ENCODE peak calls at places on chromosome 13, in four cellular contexts. M is neural progenitor cell, K is heart right ventricle, L is Peyer's patch. V is an unnamed sample. For H3K4me1, the result is how much of the 10 kb centered on the place peaks cover.

GRCh38 chr13:50995870-50996269 is 86.3 kb downstream of the RNASEH2B start:
- DNase-seq in M (no peak), K (no peak), L (no peak), V (no peak)

GRCh38 chr13:29429496-29429895 is 166.0 kb downstream of the SLC7A1 start:
- DNase-seq in M (no peak), K (no peak), L (no peak), V (no peak)

GRCh38 chr13:50732712-50733111 is 110.8 kb downstream of the DLEU7 start:
- DNase-seq in M (no peak), K (no peak), L (no peak), V (no peak)

GRCh38 chr13:80840313-80840976 is 499.5 kb upstream of the SPRY2 start:
- DNase-seq in M (peak), K (no peak), L (no peak), V (no peak)

GRCh38 chr13:91722267-91722884 is 324.0 kb downstream of the GPC5 start:
- DNase-seq in M (peak), K (no peak), L (no peak), V (no peak)

GRCh38 chr13:37207646-37208045 is 102.2 kb upstream of the CSNK1A1L start:
- DNase-seq in M (no peak), K (no peak), L (no peak), V (no peak)

GRCh38 chr13:35478384-35479222 is 2.1 kb upstream of the MAB21L1 start:
- DNase-seq in M (peak), K (no peak), L (no peak), V (no peak)

GRCh38 chr13:81916471-81916870 is 1575.5 kb upstream of the SPRY2 start:
- DNase-seq in M (no peak), K (no peak), L (no peak), V (no peak)

GRCh38 chr13:39379667-39380655 is 223.0 kb downstream of the LHFPL6 start:
- DNase-seq in M (no peak), K (no peak), L (no peak), V (no peak)

GRCh38 chr13:44474122-44474910 is 100.7 kb downstream of the SERP2 start:
- DNase-seq in M (no peak), K (no peak), L (no peak), V (no peak)

GRCh38 chr13:67120872-67121531 is 109.1 kb downstream of the PCDH9 start:
- DNase-seq in M (no peak), K (no peak), L (no peak), V (no peak)

GRCh38 chr13:41562541-41563178 is 105.3 kb downstream of the RGCC start:
- DNase-seq in M (no peak), K (no peak), L (no peak), V (no peak)

GRCh38 chr13:51818771-51819511 is 15.0 kb upstream of the DHRS12 start:
- DNase-seq in M (no peak), K (no peak), L (no peak), V (peak)

GRCh38 chr13:67043901-67044300 is 186.2 kb downstream of the PCDH9 start:
- DNase-seq in M (peak), K (peak), L (no peak), V (no peak)

GRCh38 chr13:30739646-30740642 is 4.6 kb downstream of the ALOX5AP start:
- DNase-seq in M (peak), K (no peak), L (peak), V (peak)

GRCh38 chr13:46559272-46559805 is 6.4 kb downstream of the LRCH1 start:
- DNase-seq in M (no peak), K (no peak), L (no peak), V (no peak)

GRCh38 chr13:33976965-33977364 is 159.0 kb downstream of the RFC3 start:
- DNase-seq in M (no peak), K (no peak), L (no peak), V (no peak)

GRCh38 chr13:110116072-110116487 is 190.9 kb downstream of the COL4A1 start:
- DNase-seq in M (peak), K (no peak), L (peak), V (no peak)

GRCh38 chr13:58994778-58995177 is 1169.0 kb downstream of the DIAPH3 start:
- DNase-seq in M (no peak), K (no peak), L (no peak), V (no peak)

GRCh38 chr13:71876648-71877279 is 9.8 kb upstream of the DACH1 start:
- DNase-seq in M (no peak), K (no peak), L (no peak), V (no peak)

GRCh38 chr13:100833427-100833826 is 158.8 kb upstream of the TMTC4 start:
- DNase-seq in M (no peak), K (no peak), L (no peak), V (no peak)

GRCh38 chr13:91539458-91540156 is 141.2 kb downstream of the GPC5 start:
- DNase-seq in M (no peak), K (no peak), L (no peak), V (no peak)

GRCh38 chr13:107838592-107839161 is 376.7 kb downstream of the LIG4 start:
- DNase-seq in M (no peak), K (no peak), L (no peak), V (no peak)

GRCh38 chr13:111201304-111201940 is 86.3 kb downstream of the ARHGEF7 start:
- DNase-seq in M (no peak), K (no peak), L (no peak), V (no peak)

GRCh38 chr13:111202149-111202548 is 87.0 kb downstream of the ARHGEF7 start:
- DNase-seq in M (no peak), K (no peak), L (no peak), V (no peak)

GRCh38 chr13:111202745-111203144 is 87.6 kb downstream of the ARHGEF7 start:
- DNase-seq in M (no peak), K (peak), L (no peak), V (no peak)

GRCh38 chr13:111203742-111204386 is 88.8 kb downstream of the ARHGEF7 start:
- DNase-seq in M (no peak), K (no peak), L (no peak), V (no peak)

DNA sequence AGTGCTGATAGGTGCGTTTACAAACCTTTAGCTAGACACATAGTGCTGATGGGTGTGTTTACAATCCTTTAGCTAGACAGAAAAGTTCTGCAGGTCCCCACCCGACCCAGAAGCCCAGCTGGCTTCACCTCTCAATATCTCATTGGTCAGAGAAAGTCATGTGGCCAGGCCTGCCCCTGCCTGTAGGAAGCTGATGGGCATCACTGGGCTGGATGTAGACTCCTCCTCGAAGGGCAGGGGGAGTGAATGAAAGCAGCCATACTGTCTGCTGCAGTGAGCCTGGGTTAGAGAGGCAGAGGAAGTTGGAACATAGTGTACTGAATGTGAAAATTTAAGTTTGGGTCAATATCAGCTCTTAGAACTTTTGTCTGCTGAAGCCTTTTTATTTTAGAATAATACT is 83.9 kb downstream of the ARHGEF7 start:
- DNase-seq in M (no peak), K (no peak), L (no peak), V (no peak)
- H3K4me1 ChIP-seq in M (under half), K (half or more), L (under half), V (under half)

GRCh38 chr13:23655321-23655720 is 85.1 kb downstream of the TNFRSF19 start:
- DNase-seq in M (peak), K (no peak), L (no peak), V (no peak)

GRCh38 chr13:23658929-23659541 is 88.8 kb downstream of the TNFRSF19 start:
- DNase-seq in M (no peak), K (no peak), L (no peak), V (no peak)

GRCh38 chr13:23654111-23655110 is 84.2 kb downstream of the TNFRSF19 start:
- DNase-seq in M (no peak), K (peak), L (no peak), V (no peak)

GRCh38 chr13:23656637-23657036 is 86.4 kb downstream of the TNFRSF19 start:
- DNase-seq in M (no peak), K (peak), L (no peak), V (no peak)

DNA sequence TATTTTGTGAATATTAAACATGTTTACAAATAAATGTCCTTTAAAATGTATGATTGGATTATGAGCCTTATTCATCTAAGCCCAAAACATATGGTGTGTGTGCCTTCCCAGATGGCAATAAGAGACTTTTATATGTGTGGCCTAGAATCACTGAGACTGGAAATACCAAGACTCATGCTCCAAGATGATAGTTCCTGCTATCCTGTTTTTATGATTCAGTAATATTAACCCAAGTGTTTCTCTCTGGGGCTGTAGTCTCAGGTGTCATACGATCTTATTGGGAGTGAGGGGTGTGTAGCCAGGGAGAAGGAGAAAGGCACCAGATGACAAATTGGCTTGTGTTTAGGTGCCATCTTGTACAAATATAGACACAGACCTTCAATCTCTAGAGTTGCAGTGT is 86.8 kb downstream of the TNFRSF19 start:
- DNase-seq in M (no peak), K (no peak), L (no peak), V (no peak)
- H3K27ac ChIP-seq in M (no peak), K (peak), L (no peak), V (no peak)

GRCh38 chr13:94312511-94313191 is 166.8 kb downstream of the DCT start:
- DNase-seq in M (peak), K (no peak), L (no peak), V (no peak)
- H3K4me1 ChIP-seq in M (under half), K (under half), L (under half), V (under half)

GRCh38 chr13:102854675-102855074 is 8.8 kb downstream of the ERCC5 start:
- DNase-seq in M (no peak), K (no peak), L (no peak), V (no peak)
- H3K27ac ChIP-seq in M (no peak), K (no peak), L (no peak), V (no peak)

GRCh38 chr13:111120422-111120821 is 5.3 kb downstream of the ARHGEF7 start:
- DNase-seq in M (no peak), K (no peak), L (no peak), V (no peak)
- H3K4me1 ChIP-seq in M (under half), K (half or more), L (under half), V (under half)

GRCh38 chr13:98632971-98633370 is 56.1 kb upstream of the STK24 start:
- DNase-seq in M (no peak), K (no peak), L (peak), V (no peak)
- H3K27ac ChIP-seq in M (no peak), K (no peak), L (no peak), V (no peak)

DNA sequence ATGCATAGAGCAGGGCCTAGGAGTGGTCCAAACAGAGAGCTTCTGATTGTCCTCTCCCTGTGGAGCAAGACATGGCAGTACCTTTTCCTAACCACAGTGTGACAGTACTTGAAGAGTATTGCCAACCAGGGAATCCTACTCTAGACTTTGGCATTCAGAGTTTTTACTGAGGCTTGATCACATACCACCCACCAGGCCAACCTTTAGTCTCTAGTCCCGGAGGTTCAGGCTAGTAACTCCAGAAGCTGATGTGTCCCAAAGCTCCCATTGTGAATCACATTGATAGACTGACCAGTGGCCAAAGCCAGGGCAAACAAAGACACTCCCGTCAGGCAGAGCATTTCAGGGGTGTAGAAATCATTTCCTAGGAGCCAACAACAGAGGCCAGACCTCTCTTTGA is 18.4 kb downstream of the IFT88 start:
- DNase-seq in M (no peak), K (no peak), L (no peak), V (no peak)
- H3K4me1 ChIP-seq in M (under half), K (under half), L (under half), V (under half)

DNA sequence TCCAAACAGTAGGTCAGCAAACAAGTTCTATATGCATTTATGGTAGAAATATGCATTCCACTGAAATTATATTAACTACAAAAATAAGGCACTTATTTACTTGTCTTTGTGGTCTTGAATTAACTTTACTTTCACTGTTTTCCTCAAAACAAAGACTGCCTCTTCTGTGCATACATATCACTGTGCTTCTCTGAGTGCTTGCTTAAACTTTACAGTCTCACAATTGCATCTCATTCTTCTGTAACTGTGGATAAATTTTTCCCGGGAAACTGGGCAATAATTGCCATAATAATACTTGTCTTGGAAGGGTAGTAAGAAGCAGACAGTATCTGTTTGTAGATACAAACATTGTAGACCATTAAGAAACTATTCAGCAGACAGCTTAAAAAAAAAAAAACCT is 38.4 kb downstream of the EFNB2 start:
- DNase-seq in M (no peak), K (no peak), L (no peak), V (no peak)
- H3K27ac ChIP-seq in M (no peak), K (peak), L (no peak), V (no peak)

DNA sequence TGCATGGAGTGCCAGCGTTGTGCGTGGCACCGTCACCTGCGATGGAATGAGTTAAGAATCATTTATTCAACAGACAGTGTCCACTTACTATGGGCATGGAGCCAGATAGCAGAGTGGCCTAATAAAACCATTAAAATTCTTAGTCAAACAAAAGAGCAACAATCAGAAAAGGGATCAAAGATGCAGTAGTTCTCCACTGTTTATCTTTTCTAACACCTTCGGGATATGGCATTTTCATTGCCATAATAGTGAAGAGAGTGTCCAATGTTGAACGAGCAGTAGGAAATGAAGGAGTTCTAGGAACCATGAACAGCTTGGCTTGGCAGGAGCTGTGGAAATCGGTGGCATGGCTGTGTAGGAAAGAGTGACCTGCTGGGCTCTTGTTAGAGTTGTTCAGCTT is 2.0 kb downstream of the TNFSF11 start:
- DNase-seq in M (no peak), K (no peak), L (no peak), V (no peak)
- H3K4me1 ChIP-seq in M (under half), K (under half), L (under half), V (under half)

GRCh38 chr13:113427562-113428468 is 25.5 kb downstream of the ADPRHL1 start:
- DNase-seq in M (peak), K (no peak), L (no peak), V (no peak)
- H3K27ac ChIP-seq in M (no peak), K (no peak), L (no peak), V (no peak)